ENCODE peak calls at places on chromosome 16, in seven cellular contexts. Y, P, S, Q, T, D and F are unnamed samples. For H3K36me3 and H3K4me1, the result is how much of the 10 kb centered on the place peaks cover.

GRCh38 chr16:84740596-84741071 is 40.8 kb downstream of the USP10 start:
- DNase-seq in Y (no peak), P (no peak), S (no peak), Q (peak), T (no peak), D (no peak), F (peak)

GRCh38 chr16:27441998-27442397 is 40.0 kb downstream of the IL21R start:
- DNase-seq in Y (no peak), P (no peak), S (no peak), Q (no peak), T (no peak), D (no peak), F (no peak)

GRCh38 chr16:73909529-73910035 is 387.0 kb upstream of the PSMD7 start:
- DNase-seq in Y (no peak), P (no peak), S (no peak), Q (no peak), T (no peak), D (no peak), F (no peak)

GRCh38 chr16:76970087-76970744 is 220.8 kb upstream of the MON1B start:
- DNase-seq in Y (no peak), P (no peak), S (no peak), Q (peak), T (no peak), D (no peak), F (no peak)

GRCh38 chr16:51148674-51149228 is 2.3 kb downstream of the SALL1 start:
- DNase-seq in Y (no peak), P (no peak), S (no peak), Q (no peak), T (no peak), D (no peak), F (no peak)

GRCh38 chr16:64292953-64293352 is 828.9 kb downstream of the CDH11 start:
- DNase-seq in Y (no peak), P (no peak), S (no peak), Q (no peak), T (no peak), D (no peak), F (no peak)

GRCh38 chr16:87132361-87133014 is 184.7 kb downstream of the C16orf95 start:
- DNase-seq in Y (no peak), P (no peak), S (peak), Q (peak), T (no peak), D (no peak), F (peak)

GRCh38 chr16:89598199-89598598 is 15.2 kb upstream of the DPEP1 start:
- DNase-seq in Y (no peak), P (no peak), S (no peak), Q (peak), T (no peak), D (no peak), F (no peak)

GRCh38 chr16:66947302-66948033 is 12.2 kb downstream of the CES2 start:
- DNase-seq in Y (peak), P (peak), S (peak), Q (peak), T (peak), D (peak), F (peak)

GRCh38 chr16:89845417-89845816 is 17.1 kb downstream of the SPIRE2 start:
- DNase-seq in Y (no peak), P (no peak), S (no peak), Q (no peak), T (no peak), D (no peak), F (no peak)

GRCh38 chr16:83681421-83681820 is 126.4 kb upstream of the HSBP1 start:
- DNase-seq in Y (no peak), P (no peak), S (no peak), Q (no peak), T (no peak), D (no peak), F (no peak)

GRCh38 chr16:84547539-84548058 is 43.1 kb upstream of the MEAK7 start:
- DNase-seq in Y (no peak), P (no peak), S (no peak), Q (no peak), T (no peak), D (no peak), F (no peak)

GRCh38 chr16:2856061-2856670 is 1.8 kb downstream of the PRSS22 start:
- DNase-seq in Y (no peak), P (no peak), S (peak), Q (no peak), T (peak), D (peak), F (no peak)

GRCh38 chr16:5438591-5438990 is 341.0 kb upstream of the EEF2KMT start:
- DNase-seq in Y (no peak), P (no peak), S (no peak), Q (no peak), T (no peak), D (no peak), F (no peak)

GRCh38 chr16:11672206-11673090 is 4.2 kb downstream of the SNN start:
- DNase-seq in Y (no peak), P (no peak), S (no peak), Q (no peak), T (no peak), D (no peak), F (peak)
- H3K36me3 ChIP-seq in Y (under half), P (under half), S (under half), Q (under half), T (under half), D (under half), F (under half)

GRCh38 chr16:19126300-19126699 is 12.5 kb downstream of the ITPRIPL2 start:
- DNase-seq in Y (no peak), P (no peak), S (no peak), Q (no peak), T (no peak), D (no peak), F (no peak)

GRCh38 chr16:19128454-19129210 is 14.9 kb downstream of the ITPRIPL2 start:
- DNase-seq in Y (no peak), P (no peak), S (no peak), Q (no peak), T (no peak), D (no peak), F (no peak)

GRCh38 chr16:19130385-19130784 is 16.6 kb downstream of the ITPRIPL2 start:
- DNase-seq in Y (no peak), P (no peak), S (no peak), Q (no peak), T (no peak), D (no peak), F (no peak)

GRCh38 chr16:19127205-19127604 is 13.4 kb downstream of the ITPRIPL2 start:
- DNase-seq in Y (no peak), P (no peak), S (no peak), Q (no peak), T (no peak), D (no peak), F (no peak)

GRCh38 chr16:19127674-19128131 is 13.9 kb downstream of the ITPRIPL2 start:
- DNase-seq in Y (no peak), P (no peak), S (no peak), Q (no peak), T (no peak), D (no peak), F (no peak)
- H3K4me1 ChIP-seq in Y (under half), P (under half), S (under half), Q (under half), T (under half), D (under half), F (under half)

GRCh38 chr16:49276646-49277385 is 4.8 kb downstream of the CBLN1 start:
- DNase-seq in Y (no peak), P (no peak), S (no peak), Q (no peak), T (no peak), D (no peak), F (no peak)

GRCh38 chr16:49277766-49278566 is 3.7 kb downstream of the CBLN1 start:
- DNase-seq in Y (no peak), P (no peak), S (no peak), Q (no peak), T (no peak), D (no peak), F (no peak)

GRCh38 chr16:49278567-49278827 is 3.1 kb downstream of the CBLN1 start:
- DNase-seq in Y (no peak), P (no peak), S (no peak), Q (no peak), T (no peak), D (no peak), F (no peak)

GRCh38 chr16:49275870-49276269 is 5.8 kb downstream of the CBLN1 start:
- DNase-seq in Y (no peak), P (no peak), S (no peak), Q (no peak), T (no peak), D (no peak), F (no peak)

DNA sequence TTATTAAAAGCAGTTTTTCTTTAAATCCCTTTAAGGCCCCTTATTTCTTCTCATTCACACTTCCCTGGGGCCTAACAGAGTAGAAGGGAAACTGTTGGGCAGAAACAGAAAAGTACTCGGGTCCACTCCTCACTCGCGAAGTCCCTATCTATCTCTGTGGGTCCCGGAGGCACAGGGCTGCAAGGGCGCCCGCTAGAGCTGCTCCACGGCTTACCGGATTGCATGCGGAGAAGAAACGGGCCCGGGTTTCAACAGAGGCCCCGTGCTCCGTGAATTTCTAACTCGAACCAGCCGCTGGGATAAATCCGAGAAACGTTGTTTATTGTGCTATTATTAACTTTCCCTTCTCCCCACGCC is 4.3 kb downstream of the CBLN1 start:
- DNase-seq in Y (no peak), P (no peak), S (no peak), Q (no peak), T (no peak), D (no peak), F (no peak)
- TF ChIP-seq CTCF in Y (no peak), P (no peak), S (no peak), Q (no peak), T (no peak), D (no peak), F (no peak)

GRCh38 chr16:58582971-58583765 is 46.5 kb downstream of the CNOT1 start:
- DNase-seq in Y (no peak), P (no peak), S (no peak), Q (no peak), T (no peak), D (no peak), F (no peak)
- H3K36me3 ChIP-seq in Y (half or more), P (half or more), S (half or more), Q (under half), T (under half), D (under half), F (half or more)

GRCh38 chr16:48608452-48608851 is 1.5 kb downstream of the N4BP1 start:
- DNase-seq in Y (no peak), P (no peak), S (no peak), Q (no peak), T (no peak), D (no peak), F (no peak)
- H3K4me1 ChIP-seq in Y (under half), P (under half), S (under half), Q (under half), T (half or more), D (under half), F (half or more)

GRCh38 chr16:4313563-4314531 is 2.0 kb upstream of the GLIS2 start:
- DNase-seq in Y (no peak), P (no peak), S (no peak), Q (peak), T (peak), D (peak), F (peak)
- TF ChIP-seq CTCF in Y (no peak), P (peak), S (peak), Q (peak), T (peak), D (peak), F (peak)

DNA sequence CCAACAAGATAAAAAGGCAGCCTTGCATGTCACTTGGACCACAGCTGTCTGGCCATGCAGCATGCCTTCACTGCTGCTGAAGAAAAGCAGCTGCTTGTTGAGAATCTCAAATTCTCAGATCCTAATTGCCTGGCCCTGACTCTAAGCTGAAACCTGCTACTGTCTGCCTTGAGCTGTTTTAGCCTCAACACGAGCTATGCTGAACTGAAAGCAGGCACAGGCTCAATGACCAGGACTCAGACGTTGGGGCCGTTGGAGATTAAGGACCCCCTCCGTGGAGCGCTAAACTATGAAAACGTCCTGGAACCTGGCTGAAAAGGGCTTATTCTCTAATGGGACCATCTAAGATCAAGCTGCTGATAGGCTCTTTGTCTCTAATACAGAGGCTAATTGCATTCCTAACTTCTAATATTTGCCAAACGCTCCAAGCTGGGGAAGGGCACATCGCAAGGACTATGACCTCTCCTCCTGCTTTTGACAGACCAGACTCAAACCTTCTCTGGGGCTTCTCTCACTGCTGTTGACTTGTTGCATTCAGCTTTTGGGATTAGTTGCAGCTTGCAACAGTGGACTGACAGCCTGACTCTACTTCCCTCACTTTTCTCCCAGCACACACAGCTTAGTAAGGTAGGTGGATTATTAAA is 4.6 kb upstream of the PLK1 start:
- DNase-seq in Y (no peak), P (no peak), S (no peak), Q (peak), T (no peak), D (no peak), F (no peak)
- H3K36me3 ChIP-seq in Y (under half), P (under half), S (under half), Q (under half), T (under half), D (under half), F (half or more)